ENCODE peak calls at places on chromosomes 6 and 20, in nine cellular contexts. G is psoas muscle, P is gastrocnemius medialis, F is thoracic aorta, I is IMR-90, H is AG04449, M is tibial artery, S is astrocyte of the spinal cord, T is PC-9. R is an unnamed sample.

GRCh38 chr6:105835373-105835772 is 250.8 kb upstream of the PRDM1 start:
- DNase-seq in M (no peak), S (peak), H (no peak), T (no peak), P (no peak), F (no peak), G (no peak), I (peak), R (no peak)

GRCh38 chr6:44646355-44646754 is 258.8 kb downstream of the CDC5L start:
- DNase-seq in M (peak), H (no peak), G (no peak), T (no peak), I (peak), P (no peak), F (no peak), S (peak), R (no peak)

GRCh38 chr20:58707770-58708169 is 15.2 kb downstream of the NPEPL1 start:
- DNase-seq in T (no peak), S (no peak), I (no peak), F (no peak), G (no peak), P (no peak), M (no peak), H (no peak), R (no peak)

GRCh38 chr6:80179691-80180090 is 73.2 kb downstream of the BCKDHB start:
- DNase-seq in H (no peak), T (no peak), M (no peak), P (no peak), G (no peak), F (no peak), S (no peak), I (peak), R (peak)

GRCh38 chr20:297925-298754 is 770 bp downstream of the ZCCHC3 start:
- DNase-seq in S (peak), I (peak), G (peak), F (no peak), T (peak), P (peak), M (peak), H (no peak), R (peak)

GRCh38 chr6:152598858-152599537 is 38.2 kb downstream of the SYNE1 start:
- DNase-seq in M (no peak), G (no peak), I (peak), F (no peak), H (no peak), P (no peak), S (no peak), T (no peak), R (peak)

GRCh38 chr6:89320012-89320559 is 5.0 kb upstream of the GABRR2 start:
- DNase-seq in M (no peak), S (no peak), F (no peak), G (no peak), H (no peak), I (no peak), T (no peak), P (no peak), R (no peak)

GRCh38 chr20:45343867-45344721 is 4.1 kb downstream of the SDC4 start:
- DNase-seq in M (peak), P (peak), T (peak), I (peak), S (peak), F (peak), G (peak), H (no peak), R (peak)

GRCh38 chr6:149031545-149032317 is 284.9 kb downstream of the UST start:
- DNase-seq in H (peak), S (peak), F (no peak), M (peak), P (no peak), I (peak), G (no peak), T (peak), R (no peak)

GRCh38 chr20:64130876-64131275 is 23.5 kb upstream of the NPBWR2 start:
- DNase-seq in I (no peak), M (peak), T (no peak), P (no peak), S (no peak), G (no peak), H (no peak), F (no peak), R (no peak)

GRCh38 chr20:64130271-64130670 is 22.9 kb upstream of the NPBWR2 start:
- DNase-seq in F (no peak), I (no peak), H (no peak), P (no peak), G (no peak), S (no peak), T (no peak), M (peak), R (no peak)

GRCh38 chr20:64129146-64129782 is 21.9 kb upstream of the NPBWR2 start:
- DNase-seq in F (no peak), H (no peak), P (no peak), T (no peak), I (no peak), M (peak), G (no peak), S (no peak), R (no peak)

GRCh38 chr20:64133951-64134407 is 26.6 kb upstream of the NPBWR2 start:
- DNase-seq in H (no peak), M (peak), F (no peak), P (no peak), G (no peak), T (no peak), S (no peak), I (no peak), R (peak)

GRCh38 chr20:64131406-64131805 is 24.0 kb upstream of the NPBWR2 start:
- DNase-seq in P (no peak), T (no peak), G (no peak), F (no peak), H (no peak), M (peak), I (no peak), S (no peak), R (peak)
- TF ChIP-seq CTCF in P (no peak), T (peak), G (no peak), F (no peak), H (peak), M (no peak), I (no peak), S (peak), R (peak)

GRCh38 chr6:108650325-108650724 is 89.6 kb downstream of the FOXO3 start:
- DNase-seq in G (no peak), F (no peak), T (peak), S (no peak), P (no peak), M (no peak), H (no peak), I (no peak), R (peak)

GRCh38 chr6:108651781-108652227 is 91.1 kb downstream of the FOXO3 start:
- DNase-seq in P (peak), T (no peak), H (peak), F (peak), M (peak), S (peak), I (peak), G (peak), R (peak)

GRCh38 chr6:108650781-108651180 is 90.1 kb downstream of the FOXO3 start:
- DNase-seq in H (peak), S (peak), T (peak), I (peak), G (no peak), F (no peak), P (no peak), M (no peak), R (peak)

GRCh38 chr6:108652375-108652774 is 91.7 kb downstream of the FOXO3 start:
- DNase-seq in I (no peak), S (no peak), T (no peak), P (no peak), G (no peak), F (no peak), M (no peak), H (no peak), R (no peak)

DNA sequence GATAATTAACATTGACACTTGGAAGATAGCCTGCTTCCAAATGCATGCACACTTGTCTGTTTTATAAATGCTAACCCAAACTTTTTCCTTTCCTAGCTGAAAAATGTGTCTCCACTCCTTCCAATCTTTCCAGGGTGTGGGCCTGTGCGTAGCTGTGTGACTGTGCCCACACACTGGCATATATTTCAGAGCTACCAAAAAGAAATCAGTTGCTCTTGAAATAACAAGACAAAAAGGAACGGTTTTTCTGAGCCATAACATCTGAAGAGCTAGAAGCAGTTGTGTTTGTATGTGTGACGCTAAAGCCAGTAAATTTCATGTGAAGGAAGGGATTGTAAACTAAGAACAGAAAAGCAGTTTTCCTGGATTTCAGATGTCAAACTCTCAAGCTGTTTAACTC is 90.6 kb downstream of the FOXO3 start:
- DNase-seq in H (no peak), I (no peak), T (no peak), F (no peak), P (no peak), G (no peak), M (no peak), S (no peak), R (no peak)
- H3K4me3 ChIP-seq in H (no peak), I (no peak), T (no peak), F (peak), P (no peak), G (peak), M (no peak), S (no peak), R (peak)

DNA sequence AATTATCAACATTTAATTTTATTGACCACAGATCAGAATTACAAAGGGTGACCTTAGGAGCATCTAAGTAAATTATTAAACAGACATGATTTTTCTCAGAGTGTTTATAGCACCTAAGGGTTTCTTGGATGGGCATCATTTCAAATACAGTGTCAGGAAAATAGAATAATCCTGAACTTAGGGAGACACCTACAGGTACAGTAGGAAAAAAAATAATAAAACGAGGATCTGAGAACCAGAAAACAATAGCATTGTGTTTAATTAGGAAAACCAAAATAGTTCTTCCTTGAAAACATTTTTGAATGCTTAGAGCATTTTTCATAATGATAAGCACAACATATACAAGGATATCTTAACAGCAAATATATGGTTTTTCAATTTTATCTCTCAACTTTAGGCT is 39.2 kb downstream of the MMUT start:
- DNase-seq in M (no peak), S (peak), F (no peak), P (no peak), H (no peak), I (no peak), T (no peak), G (no peak), R (no peak)
- TF ChIP-seq CTCF in M (no peak), S (peak), F (no peak), P (no peak), H (no peak), I (peak), T (peak), G (no peak), R (no peak)

GRCh38 chr20:47244451-47244850 is 112.0 kb downstream of the ZMYND8 start:
- DNase-seq in T (no peak), H (no peak), G (no peak), F (no peak), I (no peak), P (no peak), S (no peak), M (no peak), R (peak)

GRCh38 chr20:47241345-47241781 is 115.1 kb downstream of the ZMYND8 start:
- DNase-seq in G (no peak), I (peak), F (no peak), M (no peak), T (no peak), S (peak), H (no peak), P (no peak), R (peak)

GRCh38 chr20:47246061-47246460 is 110.4 kb downstream of the ZMYND8 start:
- DNase-seq in I (no peak), F (no peak), S (no peak), G (no peak), H (no peak), M (no peak), P (no peak), T (no peak), R (no peak)

GRCh38 chr20:47243906-47244305 is 112.6 kb downstream of the ZMYND8 start:
- DNase-seq in H (no peak), I (no peak), P (no peak), G (no peak), F (no peak), T (no peak), S (no peak), M (no peak), R (no peak)

DNA sequence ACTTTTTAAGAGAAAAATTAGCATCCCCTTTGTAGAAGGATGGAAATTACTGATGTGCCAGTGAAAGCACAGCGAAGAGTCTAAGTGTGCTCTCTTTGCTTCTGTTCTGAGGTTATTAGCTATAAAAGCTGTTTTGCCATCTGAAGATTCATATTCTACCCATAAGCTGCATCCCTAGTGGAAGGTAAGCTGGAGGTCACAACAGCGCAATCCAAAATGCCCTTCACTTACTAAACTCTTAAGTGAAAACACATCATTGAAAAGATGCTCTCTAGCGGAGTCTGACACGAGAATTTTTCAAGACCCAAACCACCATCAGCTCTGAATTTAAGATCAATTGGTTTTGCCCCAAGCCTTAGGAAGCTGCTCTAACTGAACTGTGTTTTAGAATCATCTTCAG is 113.5 kb downstream of the ZMYND8 start:
- DNase-seq in F (no peak), H (no peak), T (no peak), I (no peak), G (no peak), S (no peak), P (no peak), M (no peak), R (no peak)
- H3K4me3 ChIP-seq in F (no peak), H (no peak), T (no peak), I (no peak), G (no peak), S (no peak), P (no peak), M (no peak), R (no peak)

GRCh38 chr6:154705471-154706113 is 27.6 kb upstream of the SCAF8 start:
- DNase-seq in P (no peak), G (no peak), M (no peak), H (no peak), T (no peak), F (no peak), I (no peak), S (no peak), R (no peak)
- TF ChIP-seq CTCF in P (no peak), G (no peak), M (no peak), H (no peak), T (no peak), F (no peak), I (no peak), S (no peak), R (no peak)

GRCh38 chr20:50146214-50146613 is 7.3 kb downstream of the PEDS1 start:
- DNase-seq in M (no peak), T (no peak), S (no peak), G (no peak), H (no peak), F (no peak), I (peak), P (no peak), R (no peak)
- H3K4me3 ChIP-seq in M (no peak), T (peak), S (no peak), G (peak), H (no peak), F (no peak), I (no peak), P (peak), R (no peak)

GRCh38 chr6:167661456-167662103 is 165.1 kb upstream of the AFDN start:
- DNase-seq in T (no peak), M (no peak), F (no peak), H (no peak), I (no peak), P (no peak), G (no peak), S (no peak), R (no peak)

GRCh38 chr6:167660944-167661343 is 165.8 kb upstream of the AFDN start:
- DNase-seq in H (no peak), S (no peak), F (no peak), M (no peak), P (no peak), I (no peak), T (no peak), G (no peak), R (no peak)

GRCh38 chr6:167658106-167658505 is 168.6 kb upstream of the AFDN start:
- DNase-seq in T (no peak), S (no peak), M (no peak), I (no peak), G (no peak), F (no peak), H (no peak), P (no peak), R (no peak)

GRCh38 chr6:167662104-167662880 is 164.4 kb upstream of the AFDN start:
- DNase-seq in G (no peak), T (no peak), M (no peak), I (no peak), S (no peak), H (no peak), P (no peak), F (no peak), R (no peak)

GRCh38 chr6:167659016-167659415 is 167.7 kb upstream of the AFDN start:
- DNase-seq in G (no peak), S (no peak), P (no peak), M (no peak), I (no peak), F (no peak), T (no peak), H (no peak), R (no peak)
- TF ChIP-seq CTCF in G (no peak), S (no peak), P (no peak), M (no peak), I (no peak), F (no peak), T (no peak), H (no peak), R (no peak)